ENCODE peak calls at places on chromosomes 5 and 9, in seven cellular contexts. D is caudate nucleus, B is ACHN, N is mammary epithelial cell, Z is nephron progenitor cell, T is GM23248, F is right lobe of liver. V is an unnamed sample.

GRCh38 chr9:90546200-90546599 is 96.4 kb downstream of the DIRAS2 start:
- DNase-seq in T (peak; percentile 48), N (peak; percentile 78), F (no peak), B (peak; percentile 94), Z (no peak), D (no peak), V (no peak)

GRCh38 chr9:120308495-120308894 is 271.5 kb downstream of the CDK5RAP2 start:
- DNase-seq in T (no peak), B (no peak), D (no peak), Z (no peak), N (no peak), F (no peak), V (no peak)

GRCh38 chr9:35960029-35960655 is 2.2 kb upstream of the OR2S2 start:
- DNase-seq in T (peak; percentile 88), B (no peak), F (no peak), D (no peak), N (no peak), Z (no peak), V (no peak)

GRCh38 chr9:974064-974992 is 2.1 kb upstream of the DMRT3 start:
- DNase-seq in B (no peak), N (no peak), T (no peak), F (no peak), D (no peak), Z (no peak), V (no peak)

GRCh38 chr9:38619556-38620447 is 594 bp downstream of the ANKRD18A start:
- DNase-seq in N (peak; percentile 29), T (peak; percentile 1), B (peak; percentile 14), D (no peak), F (peak; percentile 38), Z (peak; percentile 51), V (no peak)

GRCh38 chr9:21994526-21994995 is at the start of gene CDKN2B-AS1:
- DNase-seq in B (peak; percentile 84), F (peak; percentile 71), T (peak; percentile 81), N (peak; percentile 77), Z (peak; percentile 53), D (no peak), V (peak; percentile 53)

GRCh38 chr5:76337949-76338589 is 65.0 kb upstream of the IQGAP2 start:
- DNase-seq in B (peak; percentile 55), D (no peak), F (no peak), N (peak; percentile 75), Z (peak; percentile 31), T (peak; percentile 42), V (peak; percentile 22)

GRCh38 chr9:4985376-4986266 is 549 bp downstream of the JAK2 start:
- DNase-seq in F (peak; percentile 40), Z (peak; percentile 49), T (peak; percentile 80), B (peak; percentile 57), N (peak; percentile 52), D (no peak), V (no peak)